ENCODE peak calls at places on chromosomes 11 and 22, in four cellular contexts. G, V, F and K are unnamed samples.

GRCh38 chr22:29219881-29220670 is 14.4 kb downstream of the EMID1 start:
- DNase-seq in G (no peak), V (no peak), F (no peak), K (no peak)

GRCh38 chr11:77212314-77213007 is 84.4 kb downstream of the MYO7A start:
- DNase-seq in G (no peak), V (no peak), F (no peak), K (no peak)

GRCh38 chr11:37115963-37116362 is 517.9 kb upstream of the RAG2 start:
- DNase-seq in G (no peak), V (no peak), F (no peak), K (no peak)

GRCh38 chr11:10993186-10993585 is 135.3 kb upstream of the ZBED5 start:
- DNase-seq in G (no peak), V (peak), F (no peak), K (no peak)

GRCh38 chr11:62710001-62710345 is 2.5 kb downstream of the GNG3 start:
- DNase-seq in G (no peak), V (no peak), F (no peak), K (no peak)

GRCh38 chr11:44985721-44986120 is 35.0 kb upstream of the TP53I11 start:
- DNase-seq in G (no peak), V (no peak), F (no peak), K (no peak)

GRCh38 chr11:128341767-128342318 is 245.5 kb downstream of the ETS1 start:
- DNase-seq in G (no peak), V (no peak), F (no peak), K (no peak)

GRCh38 chr11:77778118-77778517 is 42.4 kb downstream of the RSF1 start:
- DNase-seq in G (no peak), V (no peak), F (no peak), K (no peak)

GRCh38 chr11:59206635-59207034 is 6.1 kb downstream of the MPEG1 start:
- DNase-seq in G (peak), V (peak), F (peak), K (peak)
- TF ChIP-seq USF2 in G (no peak), V (no peak), F (no peak), K (no peak)

GRCh38 chr11:125552927-125553326 is 16.4 kb upstream of the EI24 start:
- DNase-seq in G (peak), V (no peak), F (no peak), K (no peak)
- H3K4me2 ChIP-seq in G (peak), V (no peak), F (no peak), K (no peak)

DNA sequence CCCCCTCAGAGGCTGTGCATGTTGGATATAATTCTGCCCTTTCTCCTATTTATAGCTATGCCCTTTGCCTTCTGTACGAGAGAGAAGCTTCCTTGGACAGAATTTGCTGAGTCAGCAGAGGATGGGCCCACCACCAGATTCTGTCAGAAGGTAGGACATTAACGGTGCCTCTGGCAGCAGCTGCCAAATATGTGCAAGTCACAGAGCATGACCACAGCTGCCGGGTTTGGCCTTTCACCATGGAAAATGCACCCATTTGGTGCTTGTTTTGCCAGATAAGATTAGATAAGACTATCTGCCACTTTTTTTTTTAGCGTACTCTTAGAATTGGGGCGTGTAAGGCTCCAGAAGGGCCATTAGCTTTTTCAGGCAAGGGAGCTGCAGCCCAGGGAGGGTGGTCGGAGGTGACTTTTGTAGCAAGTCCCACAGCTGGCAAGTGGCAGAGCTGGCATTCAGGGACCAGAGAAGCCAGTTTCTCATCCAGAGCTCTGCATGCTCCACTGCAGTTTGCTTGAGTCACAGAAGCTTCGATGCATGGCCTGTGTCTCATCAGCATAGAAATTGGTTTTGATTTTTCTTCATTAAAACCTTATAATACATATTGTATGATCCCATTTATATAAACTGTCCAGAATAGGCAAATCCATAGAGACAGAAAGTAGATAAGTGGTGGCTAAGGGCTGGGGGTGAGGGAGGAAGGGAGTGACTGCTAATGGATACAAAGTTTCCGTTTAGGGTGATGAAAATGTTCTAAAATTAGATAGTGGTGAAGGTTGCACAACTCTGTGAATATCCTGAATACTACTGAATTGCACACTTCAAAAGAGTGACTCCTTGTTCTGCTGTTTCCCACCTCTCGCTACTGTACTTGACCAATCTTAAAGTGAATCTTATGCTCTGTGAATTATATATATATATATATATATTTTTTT is 15.8 kb downstream of the UPB1 start:
- DNase-seq in G (peak), V (peak), F (no peak), K (no peak)
- TF ChIP-seq USF2 in G (no peak), V (no peak), F (no peak), K (no peak)

DNA sequence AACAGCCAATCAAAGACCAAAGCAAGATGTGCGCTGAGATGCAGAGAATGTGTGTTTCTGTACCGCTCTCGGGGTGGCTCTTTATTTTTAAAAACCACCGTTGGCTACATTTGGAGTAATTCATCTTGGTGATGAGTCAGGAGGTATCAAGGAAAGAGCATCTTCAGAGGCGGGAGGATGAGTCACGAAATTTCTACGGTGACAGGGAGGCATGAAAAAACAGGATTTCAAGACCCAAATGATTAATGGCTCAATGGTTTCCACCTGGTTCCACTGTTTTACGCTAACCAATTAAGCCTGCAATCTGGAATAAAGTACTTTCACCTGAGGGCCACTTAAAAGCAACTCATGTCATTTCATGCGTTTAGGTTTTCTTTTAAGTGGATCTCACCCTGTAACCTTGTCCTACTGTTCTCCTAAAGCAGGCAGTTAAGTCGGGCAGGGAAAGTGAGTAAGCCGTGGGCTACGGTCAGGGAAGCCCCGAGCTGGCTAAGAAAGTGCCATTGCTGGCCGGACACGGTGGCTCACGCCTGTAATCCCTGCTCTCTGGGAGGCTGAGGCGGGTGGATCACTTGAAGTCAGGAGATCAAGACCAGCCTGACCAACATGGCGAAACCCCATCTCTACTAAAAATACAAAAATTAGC is 74.6 kb downstream of the CELSR1 start:
- DNase-seq in G (no peak), V (peak), F (no peak), K (peak)
- H3K4me2 ChIP-seq in G (no peak), V (no peak), F (no peak), K (peak)